ENCODE peak calls at places on chromosomes 12 and 14, in four cellular contexts. P, N, Q and C are unnamed samples.

GRCh38 chr12:53380797-53381738 is 1.1 kb downstream of the SP1 start:
- DNase-seq in P (no peak), N (peak; percentile 58), Q (no peak), C (no peak)

GRCh38 chr14:103071544-103072251 is 12.3 kb upstream of the LBHD2 start:
- DNase-seq in P (no peak), N (no peak), Q (no peak), C (no peak)

GRCh38 chr12:111093428-111094142 is 173.2 kb upstream of the MYL2 start:
- DNase-seq in P (peak; percentile 15), N (no peak), Q (no peak), C (peak; percentile 27)

GRCh38 chr14:49972840-49973239 is 80.0 kb downstream of the ARF6 start:
- DNase-seq in P (peak; percentile 58), N (peak; percentile 88), Q (no peak), C (no peak)

GRCh38 chr14:21240417-21240816 is 28.8 kb downstream of the HNRNPC start:
- DNase-seq in P (no peak), N (no peak), Q (no peak), C (no peak)

GRCh38 chr14:79730911-79731310 is 480.4 kb downstream of the DIO2 start:
- DNase-seq in P (no peak), N (no peak), Q (no peak), C (peak; percentile 39)

GRCh38 chr12:47088021-47088944 is 8.5 kb upstream of the AMIGO2 start:
- DNase-seq in P (no peak), N (peak; percentile 65), Q (peak; percentile 79), C (no peak)

GRCh38 chr12:6821674-6822433 is at the start of gene GPR162:
- DNase-seq in P (no peak), N (peak; percentile 72), Q (peak; percentile 71), C (peak; percentile 49)

GRCh38 chr12:23504641-23505399 is 444.6 kb downstream of the SOX5 start:
- DNase-seq in P (no peak), N (no peak), Q (no peak), C (no peak)

GRCh38 chr12:4743046-4743445 is 22.8 kb downstream of the GALNT8 start:
- DNase-seq in P (no peak), N (no peak), Q (no peak), C (no peak)

GRCh38 chr12:4030938-4031702 is 157.9 kb upstream of the PARP11 start:
- DNase-seq in P (peak; percentile 76), N (peak; percentile 97), Q (peak; percentile 94), C (no peak)

GRCh38 chr12:944201-944600 is 5.3 kb downstream of the RAD52 start:
- DNase-seq in P (no peak), N (no peak), Q (no peak), C (no peak)

GRCh38 chr12:45327823-45328383 is 112.0 kb downstream of the ANO6 start:
- DNase-seq in P (no peak), N (no peak), Q (no peak), C (no peak)

GRCh38 chr14:92552066-92552465 is 38.5 kb downstream of the RIN3 start:
- DNase-seq in P (no peak), N (no peak), Q (no peak), C (no peak)

GRCh38 chr14:100532916-100533630 is 54.1 kb downstream of the BEGAIN start:
- DNase-seq in P (peak; percentile 1), N (peak; percentile 26), Q (no peak), C (peak; percentile 80)

GRCh38 chr12:57694459-57695019 is 607 bp downstream of the OS9 start:
- DNase-seq in P (no peak), N (peak; percentile 15), Q (no peak), C (peak; percentile 34)

GRCh38 chr12:6230321-6231110 is 30.3 kb downstream of the CD9 start:
- DNase-seq in P (peak; percentile 61), N (peak; percentile 61), Q (no peak), C (peak; percentile 50)

GRCh38 chr14:27392153-27392552 is 794.3 kb upstream of the NOVA1 start:
- DNase-seq in P (no peak), N (no peak), Q (no peak), C (no peak)

GRCh38 chr12:76316468-76316867 is 31.7 kb downstream of the BBS10 start:
- DNase-seq in P (no peak), N (no peak), Q (no peak), C (no peak)

GRCh38 chr12:112148031-112148513 is 22.7 kb downstream of the TRAFD1 start:
- DNase-seq in P (no peak), N (peak; percentile 71), Q (no peak), C (no peak)

GRCh38 chr14:32468955-32469354 is 139.9 kb downstream of the AKAP6 start:
- DNase-seq in P (no peak), N (peak; percentile 86), Q (no peak), C (no peak)

GRCh38 chr12:59548930-59549329 is 46.9 kb upstream of the SLC16A7 start:
- DNase-seq in P (no peak), N (no peak), Q (no peak), C (no peak)

GRCh38 chr14:39184628-39185255 is 9.7 kb downstream of the PNN start:
- DNase-seq in P (no peak), N (no peak), Q (no peak), C (no peak)

GRCh38 chr12:27385756-27386155 is 53.1 kb downstream of the BMAL2 start:
- DNase-seq in P (no peak), N (no peak), Q (no peak), C (no peak)

GRCh38 chr12:52075409-52075724 is 4.1 kb upstream of the SMIM41 start:
- DNase-seq in P (no peak), N (no peak), Q (no peak), C (no peak)

GRCh38 chr12:14554281-14555008 is 13.2 kb downstream of the PLBD1 start:
- DNase-seq in P (no peak), N (peak; percentile 21), Q (peak; percentile 44), C (no peak)

GRCh38 chr12:53049582-53050318 is at the start of gene TNS2:
- DNase-seq in P (peak; percentile 13), N (peak; percentile 86), Q (peak; percentile 60), C (no peak)

GRCh38 chr14:76117789-76118188 is 33.9 kb upstream of the GPATCH2L start:
- DNase-seq in P (no peak), N (no peak), Q (no peak), C (no peak)

GRCh38 chr14:83827383-83827782 is 1702.6 kb upstream of the FLRT2 start:
- DNase-seq in P (no peak), N (no peak), Q (no peak), C (no peak)

GRCh38 chr14:88044129-88044727 is 39.3 kb downstream of the GPR65 start:
- DNase-seq in P (no peak), N (peak; percentile 9), Q (peak; percentile 40), C (no peak)

GRCh38 chr12:81639196-81639595 is 120.0 kb downstream of the PPFIA2 start:
- DNase-seq in P (no peak), N (no peak), Q (no peak), C (no peak)

GRCh38 chr14:28264306-28264705 is 502.3 kb upstream of the FOXG1 start:
- DNase-seq in P (no peak), N (peak; percentile 5), Q (peak; percentile 7), C (no peak)